ENCODE peak calls at places on chromosomes 16 and 17, in five cellular contexts. One of them, this sample, is unnamed.

GRCh38 chr16:89039756-89040155 is 53.9 kb upstream of the ACSF3 start:
- DNase-seq in MCF 10A: no peak
- DNase-seq in trophoblast cell: no peak
- DNase-seq in fibroblast of the conjunctiva: no peak
- DNase-seq in cardiac fibroblast: no peak
- DNase-seq in this sample: no peak

GRCh38 chr17:33169580-33170285 is 123.4 kb downstream of the ASIC2 start:
- DNase-seq in cardiac fibroblast: peak; percentile 14
- DNase-seq in MCF 10A: peak; percentile 18
- DNase-seq in trophoblast cell: no peak
- DNase-seq in fibroblast of the conjunctiva: no peak
- DNase-seq in this sample: no peak

GRCh38 chr16:19757762-19758595 is 39.9 kb downstream of the IQCK start:
- DNase-seq in trophoblast cell: no peak
- DNase-seq in fibroblast of the conjunctiva: no peak
- DNase-seq in cardiac fibroblast: no peak
- DNase-seq in MCF 10A: no peak
- DNase-seq in this sample: peak; percentile 14

GRCh38 chr16:74999208-74999682 is 421 bp downstream of the ZNRF1 start:
- DNase-seq in MCF 10A: no peak
- DNase-seq in cardiac fibroblast: peak; percentile 11
- DNase-seq in fibroblast of the conjunctiva: no peak
- DNase-seq in trophoblast cell: no peak
- DNase-seq in this sample: no peak

GRCh38 chr17:60390223-60390622 is 1.7 kb downstream of the USP32 start:
- DNase-seq in fibroblast of the conjunctiva: peak; percentile 49
- DNase-seq in cardiac fibroblast: peak; percentile 82
- DNase-seq in MCF 10A: peak; percentile 85
- DNase-seq in trophoblast cell: no peak
- DNase-seq in this sample: no peak

GRCh38 chr16:11992594-11993524 is 16.3 kb downstream of the SNX29 start:
- DNase-seq in fibroblast of the conjunctiva: no peak
- DNase-seq in MCF 10A: no peak
- DNase-seq in trophoblast cell: peak; percentile 9
- DNase-seq in cardiac fibroblast: no peak
- DNase-seq in this sample: no peak

GRCh38 chr17:10499950-10500349 is 18.4 kb downstream of the MYH1 start:
- DNase-seq in trophoblast cell: no peak
- DNase-seq in fibroblast of the conjunctiva: no peak
- DNase-seq in MCF 10A: no peak
- DNase-seq in cardiac fibroblast: no peak
- DNase-seq in this sample: no peak

GRCh38 chr17:69592692-69593350 is 178.3 kb downstream of the MAP2K6 start:
- DNase-seq in fibroblast of the conjunctiva: peak; percentile 49
- DNase-seq in cardiac fibroblast: peak; percentile 82
- DNase-seq in trophoblast cell: peak; percentile 38
- DNase-seq in MCF 10A: no peak
- DNase-seq in this sample: no peak

GRCh38 chr16:35188288-35189155 is 1729.1 kb downstream of the TP53TG3F start:
- DNase-seq in fibroblast of the conjunctiva: no peak
- DNase-seq in cardiac fibroblast: no peak
- DNase-seq in trophoblast cell: no peak
- DNase-seq in MCF 10A: peak; percentile 27
- DNase-seq in this sample: peak; percentile 25

GRCh38 chr17:57440522-57441269 is 184.4 kb downstream of the MSI2 start:
- DNase-seq in cardiac fibroblast: peak; percentile 91
- DNase-seq in trophoblast cell: peak; percentile 85
- DNase-seq in MCF 10A: peak; percentile 90
- DNase-seq in fibroblast of the conjunctiva: peak; percentile 65
- DNase-seq in this sample: peak; percentile 98

GRCh38 chr17:19013806-19014627 is 9.5 kb upstream of the FAM83G start:
- DNase-seq in fibroblast of the conjunctiva: no peak
- DNase-seq in cardiac fibroblast: no peak
- DNase-seq in MCF 10A: no peak
- DNase-seq in trophoblast cell: no peak
- DNase-seq in this sample: no peak

GRCh38 chr16:19128454-19129210 is 14.9 kb downstream of the ITPRIPL2 start:
- DNase-seq in MCF 10A: no peak
- DNase-seq in cardiac fibroblast: no peak
- DNase-seq in trophoblast cell: no peak
- DNase-seq in fibroblast of the conjunctiva: no peak
- DNase-seq in this sample: no peak

GRCh38 chr16:11562411-11562810 is 24.3 kb downstream of the LITAF start:
- DNase-seq in cardiac fibroblast: no peak
- DNase-seq in trophoblast cell: no peak
- DNase-seq in fibroblast of the conjunctiva: no peak
- DNase-seq in MCF 10A: peak; percentile 62
- DNase-seq in this sample: no peak

GRCh38 chr16:77462894-77463293 is 28.1 kb upstream of the ADAMTS18 start:
- DNase-seq in fibroblast of the conjunctiva: no peak
- DNase-seq in cardiac fibroblast: no peak
- DNase-seq in trophoblast cell: no peak
- DNase-seq in MCF 10A: no peak
- DNase-seq in this sample: no peak

GRCh38 chr16:75108792-75109731 is 7.5 kb downstream of the LDHD start:
- DNase-seq in fibroblast of the conjunctiva: peak; percentile 79
- DNase-seq in trophoblast cell: no peak
- DNase-seq in cardiac fibroblast: peak; percentile 93
- DNase-seq in MCF 10A: peak; percentile 99
- DNase-seq in this sample: peak; percentile 96

GRCh38 chr16:68081796-68082567 is 3.2 kb upstream of the NFATC3 start:
- DNase-seq in fibroblast of the conjunctiva: no peak
- DNase-seq in cardiac fibroblast: no peak
- DNase-seq in MCF 10A: no peak
- DNase-seq in trophoblast cell: no peak
- DNase-seq in this sample: no peak

GRCh38 chr16:11449716-11450115 is 104.5 kb downstream of the RMI2 start:
- DNase-seq in MCF 10A: no peak
- DNase-seq in fibroblast of the conjunctiva: no peak
- DNase-seq in cardiac fibroblast: no peak
- DNase-seq in trophoblast cell: no peak
- DNase-seq in this sample: no peak